ENCODE peak calls at places on chromosomes 2 and 18, in seven cellular contexts. D, O, B, K, U, V and H are unnamed samples.

GRCh38 chr18:55318864-55319516 is 269.0 kb downstream of the TCF4 start:
- DNase-seq in D (no peak), O (no peak), B (no peak), K (no peak), U (no peak), V (no peak), H (no peak)

GRCh38 chr2:18311413-18311812 is 249.0 kb downstream of the RDH14 start:
- DNase-seq in D (no peak), O (no peak), B (no peak), K (no peak), U (no peak), V (no peak), H (no peak)

GRCh38 chr2:101961287-101962242 is 30.2 kb upstream of the IL1R2 start:
- DNase-seq in D (no peak), O (no peak), B (no peak), K (peak; percentile 44), U (no peak), V (no peak), H (no peak)

GRCh38 chr2:126655500-126656310 is at the start of gene GYPC:
- DNase-seq in D (peak; percentile 49), O (peak; percentile 72), B (no peak), K (peak; percentile 49), U (peak; percentile 72), V (peak; percentile 20), H (no peak)

GRCh38 chr2:182404102-182404501 is 22.7 kb downstream of the PDE1A start:
- DNase-seq in D (no peak), O (no peak), B (no peak), K (no peak), U (no peak), V (peak; percentile 65), H (no peak)

GRCh38 chr2:129443235-129443884 is 536.1 kb upstream of the RAB6C start:
- DNase-seq in D (no peak), O (no peak), B (no peak), K (no peak), U (no peak), V (no peak), H (no peak)

GRCh38 chr2:112031473-112031872 is 23.6 kb upstream of the TMEM87B start:
- DNase-seq in D (no peak), O (peak; percentile 53), B (no peak), K (no peak), U (peak; percentile 38), V (no peak), H (no peak)

GRCh38 chr2:65300772-65301711 is 73.4 kb downstream of the ACTR2 start:
- DNase-seq in D (peak; percentile 58), O (peak; percentile 47), B (peak; percentile 83), K (peak; percentile 60), U (peak; percentile 72), V (no peak), H (peak; percentile 63)

GRCh38 chr2:239479471-239479870 is 78.7 kb upstream of the HDAC4 start:
- DNase-seq in D (no peak), O (no peak), B (no peak), K (no peak), U (no peak), V (no peak), H (no peak)

GRCh38 chr18:31679806-31680793 is 4.3 kb downstream of the B4GALT6 start:
- DNase-seq in D (no peak), O (no peak), B (no peak), K (no peak), U (no peak), V (peak; percentile 45), H (no peak)

GRCh38 chr2:72148975-72149555 is 1.4 kb upstream of the CYP26B1 start:
- DNase-seq in D (no peak), O (peak; percentile 78), B (no peak), K (peak; percentile 80), U (peak; percentile 61), V (peak; percentile 22), H (peak; percentile 25)

GRCh38 chr2:100390001-100390940 is 27.2 kb downstream of the CHST10 start:
- DNase-seq in D (no peak), O (no peak), B (no peak), K (no peak), U (no peak), V (no peak), H (no peak)

GRCh38 chr2:230412846-230413245 is 3.2 kb upstream of the SP100 start:
- DNase-seq in D (no peak), O (no peak), B (no peak), K (no peak), U (no peak), V (no peak), H (no peak)

GRCh38 chr2:175840261-175840660 is 161.8 kb downstream of the LNPK start:
- DNase-seq in D (no peak), O (no peak), B (no peak), K (no peak), U (no peak), V (no peak), H (no peak)

GRCh38 chr2:145027073-145027459 is 507.1 kb upstream of the ZEB2 start:
- DNase-seq in D (no peak), O (no peak), B (no peak), K (no peak), U (no peak), V (peak; percentile 18), H (peak; percentile 32)

GRCh38 chr2:169136885-169137534 is 67.6 kb downstream of the DHRS9 start:
- DNase-seq in D (no peak), O (no peak), B (no peak), K (no peak), U (no peak), V (no peak), H (no peak)

GRCh38 chr2:42788478-42788793 is 3.9 kb downstream of the HAAO start:
- DNase-seq in D (no peak), O (no peak), B (no peak), K (no peak), U (no peak), V (no peak), H (no peak)

GRCh38 chr2:227430644-227431043 is 41.3 kb upstream of the AGFG1 start:
- DNase-seq in D (no peak), O (no peak), B (no peak), K (no peak), U (no peak), V (peak; percentile 38), H (no peak)

GRCh38 chr2:231666171-231667095 is 41.9 kb upstream of the PTMA start:
- DNase-seq in D (no peak), O (peak; percentile 92), B (no peak), K (peak; percentile 78), U (peak; percentile 74), V (peak; percentile 93), H (no peak)

GRCh38 chr18:46649071-46649862 is 7.8 kb downstream of the LOXHD1 start:
- DNase-seq in D (no peak), O (no peak), B (no peak), K (no peak), U (no peak), V (no peak), H (no peak)

GRCh38 chr2:170162261-170162612 is 15.7 kb upstream of the MYO3B start:
- DNase-seq in D (no peak), O (no peak), B (no peak), K (no peak), U (no peak), V (no peak), H (no peak)

GRCh38 chr2:64288321-64288931 is 144.2 kb upstream of the PELI1 start:
- DNase-seq in D (no peak), O (no peak), B (no peak), K (no peak), U (peak; percentile 56), V (no peak), H (no peak)

GRCh38 chr2:236341066-236341465 is 76.9 kb upstream of the ASB18 start:
- DNase-seq in D (no peak), O (no peak), B (no peak), K (no peak), U (no peak), V (no peak), H (no peak)

GRCh38 chr2:236211281-236211680 is 43.1 kb upstream of the GBX2 start:
- DNase-seq in D (no peak), O (no peak), B (no peak), K (no peak), U (no peak), V (no peak), H (no peak)

GRCh38 chr2:146852661-146853060 is 992.2 kb upstream of the ACVR2A start:
- DNase-seq in D (no peak), O (no peak), B (no peak), K (no peak), U (no peak), V (no peak), H (no peak)

GRCh38 chr2:14313351-14313750 is 319.2 kb upstream of the LRATD1 start:
- DNase-seq in D (no peak), O (no peak), B (no peak), K (no peak), U (no peak), V (no peak), H (no peak)

GRCh38 chr2:217743980-217744761 is 258.6 kb downstream of the TNS1 start:
- DNase-seq in D (no peak), O (no peak), B (no peak), K (no peak), U (no peak), V (no peak), H (no peak)

GRCh38 chr2:231714639-231715498 is 6.5 kb downstream of the PTMA start:
- DNase-seq in D (peak; percentile 59), O (peak; percentile 93), B (no peak), K (peak; percentile 66), U (peak; percentile 73), V (no peak), H (no peak)

GRCh38 chr2:237053066-237053465 is 32.6 kb upstream of the COPS8 start:
- DNase-seq in D (no peak), O (no peak), B (no peak), K (no peak), U (no peak), V (no peak), H (no peak)

GRCh38 chr2:31524592-31524991 is 56.1 kb downstream of the SRD5A2 start:
- DNase-seq in D (no peak), O (no peak), B (no peak), K (no peak), U (no peak), V (no peak), H (peak; percentile 47)

GRCh38 chr18:48836806-48837615 is 113.8 kb downstream of the SMAD7 start:
- DNase-seq in D (no peak), O (no peak), B (no peak), K (no peak), U (no peak), V (no peak), H (no peak)

GRCh38 chr18:27599202-27599829 is 414.2 kb upstream of the CHST9 start:
- DNase-seq in D (no peak), O (peak; percentile 79), B (peak; percentile 9), K (peak; percentile 23), U (peak; percentile 69), V (peak; percentile 46), H (peak; percentile 21)

GRCh38 chr2:126784045-126784444 is 114.6 kb upstream of the TEX51 start:
- DNase-seq in D (no peak), O (no peak), B (no peak), K (no peak), U (no peak), V (no peak), H (no peak)

GRCh38 chr2:52113338-52113737 is 1081.4 kb upstream of the NRXN1 start:
- DNase-seq in D (no peak), O (no peak), B (no peak), K (no peak), U (no peak), V (no peak), H (no peak)

GRCh38 chr2:127577973-127578372 is 42.5 kb downstream of the MYO7B start:
- DNase-seq in D (no peak), O (no peak), B (peak; percentile 51), K (no peak), U (no peak), V (no peak), H (no peak)